ENCODE peak calls at places on chromosomes 7 and 10, in four cellular contexts. One of them, this sample, is unnamed.

GRCh38 chr7:94888542-94888941 is 18.9 kb upstream of the PPP1R9A start:
- DNase-seq in SK-N-SH: no peak
- DNase-seq in HCT116: peak; percentile 34
- DNase-seq in H1: no peak
- DNase-seq in this sample: no peak

GRCh38 chr7:107998660-107999480 is 4.1 kb downstream of the LAMB1 start:
- DNase-seq in SK-N-SH: no peak
- DNase-seq in HCT116: no peak
- DNase-seq in H1: no peak
- DNase-seq in this sample: no peak

GRCh38 chr10:100006241-100006886 is 3.4 kb downstream of the DNMBP start:
- DNase-seq in SK-N-SH: no peak
- DNase-seq in HCT116: peak; percentile 96
- DNase-seq in H1: no peak
- DNase-seq in this sample: no peak

GRCh38 chr10:88792656-88793055 is 9.9 kb upstream of the LIPM start:
- DNase-seq in SK-N-SH: no peak
- DNase-seq in HCT116: no peak
- DNase-seq in H1: no peak
- DNase-seq in this sample: no peak

GRCh38 chr10:61262486-61263261 is 190.5 kb downstream of the TMEM26 start:
- DNase-seq in SK-N-SH: no peak
- DNase-seq in HCT116: no peak
- DNase-seq in H1: no peak
- DNase-seq in this sample: no peak

GRCh38 chr10:118046491-118047362 is at the start of gene RAB11FIP2:
- DNase-seq in SK-N-SH: peak; percentile 97
- DNase-seq in HCT116: peak; percentile 79
- DNase-seq in H1: peak; percentile 73
- DNase-seq in this sample: peak; percentile 72

GRCh38 chr7:145313601-145314000 is 477.7 kb upstream of the TPK1 start:
- DNase-seq in SK-N-SH: no peak
- DNase-seq in HCT116: no peak
- DNase-seq in H1: no peak
- DNase-seq in this sample: no peak

GRCh38 chr10:86940677-86941076 is 16.7 kb downstream of the MMRN2 start:
- DNase-seq in SK-N-SH: no peak
- DNase-seq in HCT116: no peak
- DNase-seq in H1: no peak
- DNase-seq in this sample: no peak

GRCh38 chr10:123027861-123028260 is 19.1 kb downstream of the ACADSB start:
- DNase-seq in SK-N-SH: no peak
- DNase-seq in HCT116: no peak
- DNase-seq in H1: no peak
- DNase-seq in this sample: peak; percentile 49

GRCh38 chr7:12154119-12154518 is 57.0 kb upstream of the TMEM106B start:
- DNase-seq in SK-N-SH: no peak
- DNase-seq in HCT116: no peak
- DNase-seq in H1: no peak
- DNase-seq in this sample: no peak

GRCh38 chr7:27899601-27900000 is 159.6 kb downstream of the TAX1BP1 start:
- DNase-seq in SK-N-SH: no peak
- DNase-seq in HCT116: no peak
- DNase-seq in H1: no peak
- DNase-seq in this sample: no peak

GRCh38 chr7:30548762-30549344 is 44.2 kb upstream of the GGCT start:
- DNase-seq in SK-N-SH: peak; percentile 77
- DNase-seq in HCT116: peak; percentile 52
- DNase-seq in H1: no peak
- DNase-seq in this sample: peak; percentile 74

GRCh38 chr7:139634087-139634486 is 110.6 kb downstream of the CLEC2L start:
- DNase-seq in SK-N-SH: no peak
- DNase-seq in HCT116: no peak
- DNase-seq in H1: no peak
- DNase-seq in this sample: no peak

GRCh38 chr10:5951167-5951711 is 26.1 kb downstream of the IL15RA start:
- DNase-seq in SK-N-SH: no peak
- DNase-seq in HCT116: no peak
- DNase-seq in H1: no peak
- DNase-seq in this sample: peak; percentile 51

GRCh38 chr10:99172130-99172738 is 63.4 kb downstream of the HPSE2 start:
- DNase-seq in SK-N-SH: peak; percentile 72
- DNase-seq in HCT116: peak; percentile 51
- DNase-seq in H1: peak; percentile 13
- DNase-seq in this sample: peak; percentile 59

GRCh38 chr10:72340510-72340895 is 14.2 kb downstream of the DNAJB12 start:
- DNase-seq in SK-N-SH: peak; percentile 87
- DNase-seq in HCT116: no peak
- DNase-seq in H1: no peak
- DNase-seq in this sample: no peak

GRCh38 chr10:68559872-68560200 is 301 bp upstream of the TET1 start:
- DNase-seq in SK-N-SH: no peak
- DNase-seq in HCT116: peak; percentile 8
- DNase-seq in H1: no peak
- DNase-seq in this sample: no peak

GRCh38 chr7:87058739-87059524 is 522 bp downstream of the ELAPOR2 start:
- DNase-seq in SK-N-SH: peak; percentile 68
- DNase-seq in HCT116: no peak
- DNase-seq in H1: peak; percentile 10
- DNase-seq in this sample: peak; percentile 43

GRCh38 chr10:58064714-58065528 is 202.8 kb downstream of the IPMK start:
- DNase-seq in SK-N-SH: peak; percentile 43
- DNase-seq in HCT116: peak; percentile 19
- DNase-seq in H1: no peak
- DNase-seq in this sample: peak; percentile 38

GRCh38 chr7:134461921-134462320 is 3.0 kb upstream of the AKR1B1 start:
- DNase-seq in SK-N-SH: no peak
- DNase-seq in HCT116: no peak
- DNase-seq in H1: no peak
- DNase-seq in this sample: no peak

GRCh38 chr10:77975086-77975666 is 48.6 kb upstream of the DLG5 start:
- DNase-seq in SK-N-SH: no peak
- DNase-seq in HCT116: no peak
- DNase-seq in H1: no peak
- DNase-seq in this sample: no peak
- TF ChIP-seq JUND in SK-N-SH: no peak
- TF ChIP-seq JUND in HCT116: no peak
- TF ChIP-seq JUND in H1: no peak
- TF ChIP-seq JUND in this sample: no peak

GRCh38 chr10:114767589-114768393 is 53.8 kb upstream of the FHIP2A start:
- DNase-seq in SK-N-SH: peak; percentile 83
- DNase-seq in HCT116: no peak
- DNase-seq in H1: no peak
- DNase-seq in this sample: peak; percentile 16

GRCh38 chr10:114771749-114772148 is 49.8 kb upstream of the FHIP2A start:
- DNase-seq in SK-N-SH: no peak
- DNase-seq in HCT116: no peak
- DNase-seq in H1: no peak
- DNase-seq in this sample: no peak

GRCh38 chr10:114771157-114771556 is 50.4 kb upstream of the FHIP2A start:
- DNase-seq in SK-N-SH: no peak
- DNase-seq in HCT116: no peak
- DNase-seq in H1: no peak
- DNase-seq in this sample: no peak

GRCh38 chr10:114768394-114768786 is 53.2 kb upstream of the FHIP2A start:
- DNase-seq in SK-N-SH: no peak
- DNase-seq in HCT116: no peak
- DNase-seq in H1: no peak
- DNase-seq in this sample: peak; percentile 6

DNA sequence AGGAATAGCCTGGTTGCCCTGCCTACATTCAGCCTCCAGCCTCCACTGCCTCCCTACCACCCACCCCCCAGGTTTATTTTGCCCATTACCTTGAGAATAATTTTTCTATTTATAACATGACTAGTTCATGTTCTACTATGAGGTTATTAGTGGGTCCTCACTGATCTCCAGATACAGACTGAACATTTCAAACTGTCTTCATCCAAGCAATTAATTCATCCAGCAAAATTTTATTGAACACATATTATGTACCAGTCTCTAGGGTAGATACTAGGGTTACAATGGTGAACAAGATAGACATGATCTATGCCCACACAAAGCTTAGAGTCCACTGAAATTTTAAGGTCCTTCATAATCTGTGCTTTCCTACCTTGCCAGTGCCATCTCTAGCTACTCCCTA is 51.6 kb upstream of the FHIP2A start:
- DNase-seq in SK-N-SH: no peak
- DNase-seq in HCT116: no peak
- DNase-seq in H1: no peak
- DNase-seq in this sample: no peak
- TF ChIP-seq JUND in SK-N-SH: no peak
- TF ChIP-seq JUND in HCT116: no peak
- TF ChIP-seq JUND in H1: no peak
- TF ChIP-seq JUND in this sample: no peak

GRCh38 chr7:25968205-25968993 is 183.6 kb upstream of the NFE2L3 start:
- DNase-seq in SK-N-SH: no peak
- DNase-seq in HCT116: no peak
- DNase-seq in H1: no peak
- DNase-seq in this sample: no peak

GRCh38 chr7:25970381-25970780 is 181.6 kb upstream of the NFE2L3 start:
- DNase-seq in SK-N-SH: no peak
- DNase-seq in HCT116: no peak
- DNase-seq in H1: no peak
- DNase-seq in this sample: no peak

GRCh38 chr7:25966469-25966868 is 185.5 kb upstream of the NFE2L3 start:
- DNase-seq in SK-N-SH: no peak
- DNase-seq in HCT116: no peak
- DNase-seq in H1: no peak
- DNase-seq in this sample: no peak

GRCh38 chr7:25965405-25966123 is 186.4 kb upstream of the NFE2L3 start:
- DNase-seq in SK-N-SH: no peak
- DNase-seq in HCT116: no peak
- DNase-seq in H1: no peak
- DNase-seq in this sample: no peak

DNA sequence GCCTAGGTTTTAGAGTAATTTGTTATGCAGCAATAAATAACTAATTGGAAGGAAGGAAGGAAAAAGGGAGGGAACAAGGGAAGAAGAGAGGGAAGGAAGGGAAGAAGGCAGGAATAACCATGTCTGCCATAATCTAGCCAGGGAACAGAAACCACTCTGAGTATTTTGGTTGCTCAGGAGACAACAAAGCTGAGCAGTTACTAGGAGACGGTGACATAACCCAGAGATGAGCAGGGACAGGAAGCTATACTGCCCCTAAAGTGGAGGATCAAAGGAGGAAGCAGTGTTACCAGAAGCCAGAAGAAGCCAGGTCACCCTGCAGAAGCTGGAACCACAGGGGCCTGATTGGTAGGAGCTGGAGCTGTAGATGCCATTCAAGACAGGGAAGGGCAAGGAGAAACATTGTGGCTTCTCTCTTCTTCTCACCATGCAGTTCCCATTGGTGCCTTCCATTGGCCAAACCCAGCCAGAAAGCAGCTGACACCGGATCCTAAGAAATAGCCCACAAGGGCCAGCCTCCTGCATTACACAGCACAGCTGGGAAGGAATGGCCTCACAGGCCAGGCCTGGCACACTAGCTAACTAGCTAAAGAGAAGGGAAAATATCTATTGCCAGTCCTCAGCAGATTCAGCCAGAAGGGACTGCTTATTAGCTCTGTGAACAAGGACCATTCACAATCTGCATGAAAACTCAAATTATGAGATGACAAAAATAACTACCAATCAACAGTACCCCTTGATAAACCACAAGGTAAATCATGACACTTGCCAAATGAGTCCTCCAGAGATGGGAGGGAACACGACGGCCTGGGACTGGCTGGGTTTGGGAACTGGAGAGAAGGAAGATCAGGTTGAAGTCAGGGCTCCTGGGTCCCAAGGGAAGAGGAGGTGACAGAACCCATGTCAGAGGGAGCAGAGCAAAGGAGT is 184.5 kb upstream of the NFE2L3 start:
- DNase-seq in SK-N-SH: no peak
- DNase-seq in HCT116: no peak
- DNase-seq in H1: no peak
- DNase-seq in this sample: no peak
- TF ChIP-seq JUND in SK-N-SH: no peak
- TF ChIP-seq JUND in HCT116: no peak
- TF ChIP-seq JUND in H1: no peak
- TF ChIP-seq JUND in this sample: no peak

GRCh38 chr10:62562795-62563194 is 188.6 kb downstream of the ZNF365 start:
- DNase-seq in SK-N-SH: no peak
- DNase-seq in HCT116: no peak
- DNase-seq in H1: no peak
- DNase-seq in this sample: no peak

GRCh38 chr10:62559481-62560206 is 185.5 kb downstream of the ZNF365 start:
- DNase-seq in SK-N-SH: no peak
- DNase-seq in HCT116: no peak
- DNase-seq in H1: no peak
- DNase-seq in this sample: no peak

GRCh38 chr10:62561151-62561550 is 187.0 kb downstream of the ZNF365 start:
- DNase-seq in SK-N-SH: no peak
- DNase-seq in HCT116: no peak
- DNase-seq in H1: no peak
- DNase-seq in this sample: no peak

GRCh38 chr10:62560207-62560819 is 186.1 kb downstream of the ZNF365 start:
- DNase-seq in SK-N-SH: no peak
- DNase-seq in HCT116: no peak
- DNase-seq in H1: no peak
- DNase-seq in this sample: peak; percentile 42

GRCh38 chr10:62562101-62562500 is 187.9 kb downstream of the ZNF365 start:
- DNase-seq in SK-N-SH: no peak
- DNase-seq in HCT116: no peak
- DNase-seq in H1: no peak
- DNase-seq in this sample: no peak
- TF ChIP-seq JUND in SK-N-SH: no peak
- TF ChIP-seq JUND in HCT116: no peak
- TF ChIP-seq JUND in H1: no peak
- TF ChIP-seq JUND in this sample: no peak

GRCh38 chr7:103573479-103574058 is 127.6 kb upstream of the SLC26A5 start:
- DNase-seq in SK-N-SH: peak; percentile 27
- DNase-seq in HCT116: peak; percentile 18
- DNase-seq in H1: no peak
- DNase-seq in this sample: no peak
- TF ChIP-seq JUND in SK-N-SH: no peak
- TF ChIP-seq JUND in HCT116: no peak
- TF ChIP-seq JUND in H1: no peak
- TF ChIP-seq JUND in this sample: no peak